ENCODE peak calls at places on chromosome 10, in four cellular contexts. I is mesendoderm, P is H9, Y is H1. S is an unnamed sample. For H3K4me1, the result is how much of the 10 kb centered on the place peaks cover.

GRCh38 chr10:8048281-8049008 is 6.0 kb upstream of the GATA3 start:
- DNase-seq in I (no peak), Y (no peak), P (no peak), S (no peak)

GRCh38 chr10:11755512-11756247 is 13.5 kb downstream of the ECHDC3 start:
- DNase-seq in P (no peak), I (no peak), Y (no peak), S (no peak)

GRCh38 chr10:31138026-31138553 is 106.4 kb upstream of the ZNF438 start:
- DNase-seq in I (no peak), Y (no peak), P (no peak), S (no peak)

GRCh38 chr10:87957702-87958101 is 94.3 kb downstream of the PTEN start:
- DNase-seq in I (no peak), Y (no peak), P (no peak), S (no peak)

GRCh38 chr10:96906864-96907263 is 74.8 kb downstream of the LCOR start:
- DNase-seq in Y (no peak), I (peak), P (no peak), S (no peak)

GRCh38 chr10:19839552-19839951 is 23.3 kb downstream of the PLXDC2 start:
- DNase-seq in I (no peak), Y (no peak), P (no peak), S (no peak)

GRCh38 chr10:132500781-132501415 is 36.7 kb upstream of the INPP5A start:
- DNase-seq in I (no peak), Y (no peak), P (no peak), S (no peak)

GRCh38 chr10:77332256-77332655 is 305.4 kb downstream of the KCNMA1 start:
- DNase-seq in P (no peak), Y (no peak), I (no peak), S (no peak)

GRCh38 chr10:88379575-88379974 is 203.5 kb downstream of the RNLS start:
- DNase-seq in P (no peak), Y (no peak), I (no peak), S (no peak)

GRCh38 chr10:27558612-27559020 is 54.5 kb downstream of the RAB18 start:
- DNase-seq in P (peak), Y (peak), I (peak), S (peak)

GRCh38 chr10:89414879-89415821 is 782 bp downstream of the IFIT5 start:
- DNase-seq in P (peak), I (peak), Y (peak), S (peak)

GRCh38 chr10:17146888-17147287 is 17.3 kb upstream of the CUBN start:
- DNase-seq in Y (no peak), I (no peak), P (no peak), S (no peak)

GRCh38 chr10:133378251-133379096 is 588 bp upstream of the PAOX start:
- DNase-seq in I (peak), P (peak), Y (peak), S (peak)

GRCh38 chr10:89206402-89207180 is 526 bp downstream of the CH25H start:
- DNase-seq in I (no peak), Y (peak), P (peak), S (peak)

GRCh38 chr10:107665459-107665858 is 501.0 kb upstream of the SORCS1 start:
- DNase-seq in I (no peak), P (no peak), Y (no peak), S (no peak)
- H3K4me1 ChIP-seq in I (under half), P (under half), Y (under half), S (under half)

GRCh38 chr10:78931333-78932083 is 137.3 kb upstream of the ZMIZ1 start:
- DNase-seq in Y (no peak), P (no peak), I (peak), S (no peak)
- H3K4ac ChIP-seq in Y (no peak), P (no peak), I (no peak), S (no peak)

DNA sequence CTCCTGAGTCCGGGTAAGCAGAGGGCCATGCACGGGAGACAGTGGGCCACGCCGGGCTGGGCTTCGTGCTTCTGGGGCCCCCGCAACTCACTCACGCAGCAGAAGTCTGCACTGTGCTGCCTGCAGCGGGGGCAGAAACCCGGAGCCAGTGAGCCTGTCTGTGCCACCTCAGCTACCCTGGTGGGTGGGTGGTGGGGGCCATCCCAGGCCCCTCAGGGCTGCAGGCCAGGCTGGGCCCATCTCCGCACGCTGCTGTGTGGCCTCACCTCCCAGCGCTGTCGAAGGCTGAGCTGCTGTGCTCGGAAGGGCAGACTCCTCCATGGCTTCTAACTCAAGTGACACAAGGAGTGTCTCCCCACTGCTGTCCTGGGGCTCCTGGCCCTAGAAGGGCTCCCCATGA is 125.5 kb downstream of the FAM53B start:
- DNase-seq in I (no peak), Y (no peak), P (no peak), S (no peak)
- H3K18ac ChIP-seq in I (no peak), Y (no peak), P (no peak), S (no peak)

GRCh38 chr10:25849971-25850370 is 84.1 kb upstream of the MYO3A start:
- DNase-seq in Y (no peak), P (no peak), I (peak), S (no peak)
- H3K4me1 ChIP-seq in Y (under half), P (under half), I (under half), S (under half)

GRCh38 chr10:3527869-3528268 is 257.1 kb downstream of the KLF6 start:
- DNase-seq in Y (no peak), P (no peak), I (no peak), S (no peak)

GRCh38 chr10:3528271-3528670 is 256.7 kb downstream of the KLF6 start:
- DNase-seq in I (no peak), Y (no peak), P (no peak), S (no peak)

GRCh38 chr10:3527144-3527543 is 257.9 kb downstream of the KLF6 start:
- DNase-seq in I (no peak), P (no peak), Y (no peak), S (no peak)

GRCh38 chr10:3525832-3526449 is 259.1 kb downstream of the KLF6 start:
- DNase-seq in I (peak), P (no peak), Y (no peak), S (peak)

DNA sequence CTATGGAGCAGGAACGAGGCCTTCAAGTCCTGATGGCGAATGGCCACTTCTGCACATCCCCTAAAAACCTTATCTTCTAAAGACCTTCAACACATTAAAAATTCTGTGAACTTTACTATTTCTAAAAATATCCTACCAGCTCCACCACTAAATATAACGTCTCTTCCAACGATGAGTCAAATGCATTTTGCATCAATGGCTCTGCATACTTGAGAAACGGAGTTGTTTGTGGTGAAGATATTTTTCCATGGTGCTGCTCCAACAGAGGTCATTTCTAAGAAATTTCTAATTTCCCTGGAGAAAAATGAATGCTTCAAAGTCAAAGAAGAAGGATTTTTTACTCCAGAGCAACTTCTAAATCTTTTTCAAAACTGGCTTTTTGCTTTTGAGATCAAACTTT is 258.3 kb downstream of the KLF6 start:
- DNase-seq in Y (no peak), P (no peak), I (no peak), S (no peak)
- H3K4ac ChIP-seq in Y (no peak), P (no peak), I (no peak), S (no peak)

GRCh38 chr10:12971001-12971788 is 30.3 kb downstream of the CCDC3 start:
- DNase-seq in I (no peak), Y (no peak), P (no peak), S (no peak)
- H3K18ac ChIP-seq in I (no peak), Y (no peak), P (no peak), S (no peak)